ENCODE peak calls at places on chromosomes 11 and 22, in nine cellular contexts. One of them, this sample, is unnamed.

GRCh38 chr22:31345331-31346254 is 553 bp downstream of the PATZ1 start:
- DNase-seq in HTR-8/SVneo: peak; percentile 62
- DNase-seq in activated naive CD8-positive, alpha-beta T cell treated with anti-CD3 and anti-CD28 coated beads, Interleukin-2, amount 50 U/mL, for 24 hours: peak; percentile 90
- DNase-seq in left colon: peak; percentile 88
- DNase-seq in AG04449: no peak
- DNase-seq in NCI-H1694 treated with DMSO at 0.1 percent for 48 hours: peak; percentile 42
- DNase-seq in mucosa of descending colon: peak; percentile 88
- DNase-seq in T-helper 2 cell: peak; percentile 85
- DNase-seq in stimulated activated naive CD8-positive, alpha-beta T cell treated with anti-CD3 and anti-CD28 coated beads, Interleukin-15, amount 100 ng/mL, for 72 hours: peak; percentile 92
- DNase-seq in this sample: peak; percentile 7

GRCh38 chr11:16862733-16863132 is 124.3 kb downstream of the C11orf58 start:
- DNase-seq in HTR-8/SVneo: no peak
- DNase-seq in activated naive CD8-positive, alpha-beta T cell treated with anti-CD3 and anti-CD28 coated beads, Interleukin-2, amount 50 U/mL, for 24 hours: no peak
- DNase-seq in left colon: no peak
- DNase-seq in AG04449: no peak
- DNase-seq in NCI-H1694 treated with DMSO at 0.1 percent for 48 hours: no peak
- DNase-seq in mucosa of descending colon: no peak
- DNase-seq in T-helper 2 cell: no peak
- DNase-seq in stimulated activated naive CD8-positive, alpha-beta T cell treated with anti-CD3 and anti-CD28 coated beads, Interleukin-15, amount 100 ng/mL, for 72 hours: no peak
- DNase-seq in this sample: no peak

GRCh38 chr11:33551051-33551450 is 149.6 kb downstream of the C11orf91 start:
- DNase-seq in HTR-8/SVneo: no peak
- DNase-seq in activated naive CD8-positive, alpha-beta T cell treated with anti-CD3 and anti-CD28 coated beads, Interleukin-2, amount 50 U/mL, for 24 hours: no peak
- DNase-seq in left colon: no peak
- DNase-seq in AG04449: no peak
- DNase-seq in NCI-H1694 treated with DMSO at 0.1 percent for 48 hours: no peak
- DNase-seq in mucosa of descending colon: no peak
- DNase-seq in T-helper 2 cell: no peak
- DNase-seq in stimulated activated naive CD8-positive, alpha-beta T cell treated with anti-CD3 and anti-CD28 coated beads, Interleukin-15, amount 100 ng/mL, for 72 hours: no peak
- DNase-seq in this sample: no peak

GRCh38 chr22:24694971-24695928 is 79.3 kb downstream of the PIWIL3 start:
- DNase-seq in HTR-8/SVneo: no peak
- DNase-seq in activated naive CD8-positive, alpha-beta T cell treated with anti-CD3 and anti-CD28 coated beads, Interleukin-2, amount 50 U/mL, for 24 hours: no peak
- DNase-seq in left colon: peak; percentile 53
- DNase-seq in AG04449: no peak
- DNase-seq in NCI-H1694 treated with DMSO at 0.1 percent for 48 hours: no peak
- DNase-seq in mucosa of descending colon: peak; percentile 46
- DNase-seq in T-helper 2 cell: no peak
- DNase-seq in stimulated activated naive CD8-positive, alpha-beta T cell treated with anti-CD3 and anti-CD28 coated beads, Interleukin-15, amount 100 ng/mL, for 72 hours: no peak
- DNase-seq in this sample: no peak

GRCh38 chr11:35792148-35792845 is 129.7 kb downstream of the TRIM44 start:
- DNase-seq in HTR-8/SVneo: no peak
- DNase-seq in activated naive CD8-positive, alpha-beta T cell treated with anti-CD3 and anti-CD28 coated beads, Interleukin-2, amount 50 U/mL, for 24 hours: no peak
- DNase-seq in left colon: no peak
- DNase-seq in AG04449: no peak
- DNase-seq in NCI-H1694 treated with DMSO at 0.1 percent for 48 hours: peak; percentile 73
- DNase-seq in mucosa of descending colon: no peak
- DNase-seq in T-helper 2 cell: no peak
- DNase-seq in stimulated activated naive CD8-positive, alpha-beta T cell treated with anti-CD3 and anti-CD28 coated beads, Interleukin-15, amount 100 ng/mL, for 72 hours: no peak
- DNase-seq in this sample: peak; percentile 66

GRCh38 chr11:113184498-113184897 is 129.9 kb upstream of the TTC12 start:
- DNase-seq in HTR-8/SVneo: no peak
- DNase-seq in activated naive CD8-positive, alpha-beta T cell treated with anti-CD3 and anti-CD28 coated beads, Interleukin-2, amount 50 U/mL, for 24 hours: no peak
- DNase-seq in left colon: no peak
- DNase-seq in AG04449: peak; percentile 46
- DNase-seq in NCI-H1694 treated with DMSO at 0.1 percent for 48 hours: no peak
- DNase-seq in mucosa of descending colon: no peak
- DNase-seq in T-helper 2 cell: no peak
- DNase-seq in stimulated activated naive CD8-positive, alpha-beta T cell treated with anti-CD3 and anti-CD28 coated beads, Interleukin-15, amount 100 ng/mL, for 72 hours: no peak
- DNase-seq in this sample: no peak

GRCh38 chr11:64888761-64889511 is 10.5 kb upstream of the EHD1 start:
- DNase-seq in HTR-8/SVneo: no peak
- DNase-seq in activated naive CD8-positive, alpha-beta T cell treated with anti-CD3 and anti-CD28 coated beads, Interleukin-2, amount 50 U/mL, for 24 hours: no peak
- DNase-seq in left colon: peak; percentile 71
- DNase-seq in AG04449: no peak
- DNase-seq in NCI-H1694 treated with DMSO at 0.1 percent for 48 hours: no peak
- DNase-seq in mucosa of descending colon: peak; percentile 80
- DNase-seq in T-helper 2 cell: no peak
- DNase-seq in stimulated activated naive CD8-positive, alpha-beta T cell treated with anti-CD3 and anti-CD28 coated beads, Interleukin-15, amount 100 ng/mL, for 72 hours: no peak
- DNase-seq in this sample: no peak

GRCh38 chr11:34514050-34514449 is 456 bp upstream of the ELF5 start:
- DNase-seq in HTR-8/SVneo: no peak
- DNase-seq in activated naive CD8-positive, alpha-beta T cell treated with anti-CD3 and anti-CD28 coated beads, Interleukin-2, amount 50 U/mL, for 24 hours: no peak
- DNase-seq in left colon: no peak
- DNase-seq in AG04449: no peak
- DNase-seq in NCI-H1694 treated with DMSO at 0.1 percent for 48 hours: no peak
- DNase-seq in mucosa of descending colon: no peak
- DNase-seq in T-helper 2 cell: no peak
- DNase-seq in stimulated activated naive CD8-positive, alpha-beta T cell treated with anti-CD3 and anti-CD28 coated beads, Interleukin-15, amount 100 ng/mL, for 72 hours: no peak
- DNase-seq in this sample: no peak

GRCh38 chr11:48055292-48056132 is 75.2 kb downstream of the PTPRJ start:
- DNase-seq in HTR-8/SVneo: no peak
- DNase-seq in activated naive CD8-positive, alpha-beta T cell treated with anti-CD3 and anti-CD28 coated beads, Interleukin-2, amount 50 U/mL, for 24 hours: peak; percentile 65
- DNase-seq in left colon: peak; percentile 35
- DNase-seq in AG04449: no peak
- DNase-seq in NCI-H1694 treated with DMSO at 0.1 percent for 48 hours: no peak
- DNase-seq in mucosa of descending colon: peak; percentile 65
- DNase-seq in T-helper 2 cell: peak; percentile 48
- DNase-seq in stimulated activated naive CD8-positive, alpha-beta T cell treated with anti-CD3 and anti-CD28 coated beads, Interleukin-15, amount 100 ng/mL, for 72 hours: peak; percentile 59
- DNase-seq in this sample: no peak

GRCh38 chr11:35619754-35620640 is 1.7 kb downstream of the FJX1 start:
- DNase-seq in HTR-8/SVneo: peak; percentile 37
- DNase-seq in activated naive CD8-positive, alpha-beta T cell treated with anti-CD3 and anti-CD28 coated beads, Interleukin-2, amount 50 U/mL, for 24 hours: peak; percentile 19
- DNase-seq in left colon: peak; percentile 22
- DNase-seq in AG04449: no peak
- DNase-seq in NCI-H1694 treated with DMSO at 0.1 percent for 48 hours: peak; percentile 44
- DNase-seq in mucosa of descending colon: no peak
- DNase-seq in T-helper 2 cell: no peak
- DNase-seq in stimulated activated naive CD8-positive, alpha-beta T cell treated with anti-CD3 and anti-CD28 coated beads, Interleukin-15, amount 100 ng/mL, for 72 hours: no peak
- DNase-seq in this sample: no peak

GRCh38 chr11:57637626-57638004 is 12.1 kb downstream of the YPEL4 start:
- DNase-seq in HTR-8/SVneo: peak; percentile 65
- DNase-seq in activated naive CD8-positive, alpha-beta T cell treated with anti-CD3 and anti-CD28 coated beads, Interleukin-2, amount 50 U/mL, for 24 hours: no peak
- DNase-seq in left colon: no peak
- DNase-seq in AG04449: no peak
- DNase-seq in NCI-H1694 treated with DMSO at 0.1 percent for 48 hours: no peak
- DNase-seq in mucosa of descending colon: no peak
- DNase-seq in T-helper 2 cell: no peak
- DNase-seq in stimulated activated naive CD8-positive, alpha-beta T cell treated with anti-CD3 and anti-CD28 coated beads, Interleukin-15, amount 100 ng/mL, for 72 hours: no peak
- DNase-seq in this sample: no peak

GRCh38 chr11:66280428-66280827 is 2.5 kb downstream of the CNIH2 start:
- DNase-seq in HTR-8/SVneo: no peak
- DNase-seq in activated naive CD8-positive, alpha-beta T cell treated with anti-CD3 and anti-CD28 coated beads, Interleukin-2, amount 50 U/mL, for 24 hours: no peak
- DNase-seq in left colon: no peak
- DNase-seq in AG04449: no peak
- DNase-seq in NCI-H1694 treated with DMSO at 0.1 percent for 48 hours: peak; percentile 53
- DNase-seq in mucosa of descending colon: no peak
- DNase-seq in T-helper 2 cell: no peak
- DNase-seq in stimulated activated naive CD8-positive, alpha-beta T cell treated with anti-CD3 and anti-CD28 coated beads, Interleukin-15, amount 100 ng/mL, for 72 hours: no peak
- DNase-seq in this sample: no peak

GRCh38 chr11:22634897-22635629 is 9.4 kb upstream of the FANCF start:
- DNase-seq in HTR-8/SVneo: no peak
- DNase-seq in activated naive CD8-positive, alpha-beta T cell treated with anti-CD3 and anti-CD28 coated beads, Interleukin-2, amount 50 U/mL, for 24 hours: no peak
- DNase-seq in left colon: peak; percentile 42
- DNase-seq in AG04449: no peak
- DNase-seq in NCI-H1694 treated with DMSO at 0.1 percent for 48 hours: no peak
- DNase-seq in mucosa of descending colon: peak; percentile 33
- DNase-seq in T-helper 2 cell: no peak
- DNase-seq in stimulated activated naive CD8-positive, alpha-beta T cell treated with anti-CD3 and anti-CD28 coated beads, Interleukin-15, amount 100 ng/mL, for 72 hours: no peak
- DNase-seq in this sample: peak; percentile 45

GRCh38 chr11:29320196-29320595 is 696.6 kb downstream of the KCNA4 start:
- DNase-seq in HTR-8/SVneo: no peak
- DNase-seq in activated naive CD8-positive, alpha-beta T cell treated with anti-CD3 and anti-CD28 coated beads, Interleukin-2, amount 50 U/mL, for 24 hours: no peak
- DNase-seq in left colon: no peak
- DNase-seq in AG04449: no peak
- DNase-seq in NCI-H1694 treated with DMSO at 0.1 percent for 48 hours: no peak
- DNase-seq in mucosa of descending colon: no peak
- DNase-seq in T-helper 2 cell: no peak
- DNase-seq in stimulated activated naive CD8-positive, alpha-beta T cell treated with anti-CD3 and anti-CD28 coated beads, Interleukin-15, amount 100 ng/mL, for 72 hours: no peak
- DNase-seq in this sample: no peak

GRCh38 chr11:100687630-100688395 is 725 bp downstream of the ARHGAP42 start:
- DNase-seq in HTR-8/SVneo: peak; percentile 87
- DNase-seq in activated naive CD8-positive, alpha-beta T cell treated with anti-CD3 and anti-CD28 coated beads, Interleukin-2, amount 50 U/mL, for 24 hours: peak; percentile 34
- DNase-seq in left colon: peak; percentile 51
- DNase-seq in AG04449: no peak
- DNase-seq in NCI-H1694 treated with DMSO at 0.1 percent for 48 hours: peak; percentile 16
- DNase-seq in mucosa of descending colon: peak; percentile 69
- DNase-seq in T-helper 2 cell: no peak
- DNase-seq in stimulated activated naive CD8-positive, alpha-beta T cell treated with anti-CD3 and anti-CD28 coated beads, Interleukin-15, amount 100 ng/mL, for 72 hours: peak; percentile 13
- DNase-seq in this sample: peak; percentile 54

GRCh38 chr11:63811522-63811921 is 1.7 kb upstream of the SPINDOC start:
- DNase-seq in HTR-8/SVneo: no peak
- DNase-seq in activated naive CD8-positive, alpha-beta T cell treated with anti-CD3 and anti-CD28 coated beads, Interleukin-2, amount 50 U/mL, for 24 hours: no peak
- DNase-seq in left colon: no peak
- DNase-seq in AG04449: no peak
- DNase-seq in NCI-H1694 treated with DMSO at 0.1 percent for 48 hours: no peak
- DNase-seq in mucosa of descending colon: no peak
- DNase-seq in T-helper 2 cell: no peak
- DNase-seq in stimulated activated naive CD8-positive, alpha-beta T cell treated with anti-CD3 and anti-CD28 coated beads, Interleukin-15, amount 100 ng/mL, for 72 hours: no peak
- DNase-seq in this sample: no peak

GRCh38 chr11:32434387-32435151 is 770 bp downstream of the WT1 start:
- DNase-seq in HTR-8/SVneo: peak; percentile 62
- DNase-seq in activated naive CD8-positive, alpha-beta T cell treated with anti-CD3 and anti-CD28 coated beads, Interleukin-2, amount 50 U/mL, for 24 hours: peak; percentile 5
- DNase-seq in left colon: no peak
- DNase-seq in AG04449: no peak
- DNase-seq in NCI-H1694 treated with DMSO at 0.1 percent for 48 hours: no peak
- DNase-seq in mucosa of descending colon: no peak
- DNase-seq in T-helper 2 cell: no peak
- DNase-seq in stimulated activated naive CD8-positive, alpha-beta T cell treated with anti-CD3 and anti-CD28 coated beads, Interleukin-15, amount 100 ng/mL, for 72 hours: no peak
- DNase-seq in this sample: no peak

GRCh38 chr11:66330931-66331330 is 5.3 kb downstream of the RIN1 start:
- DNase-seq in HTR-8/SVneo: no peak
- DNase-seq in activated naive CD8-positive, alpha-beta T cell treated with anti-CD3 and anti-CD28 coated beads, Interleukin-2, amount 50 U/mL, for 24 hours: no peak
- DNase-seq in left colon: no peak
- DNase-seq in AG04449: no peak
- DNase-seq in NCI-H1694 treated with DMSO at 0.1 percent for 48 hours: no peak
- DNase-seq in mucosa of descending colon: no peak
- DNase-seq in T-helper 2 cell: no peak
- DNase-seq in stimulated activated naive CD8-positive, alpha-beta T cell treated with anti-CD3 and anti-CD28 coated beads, Interleukin-15, amount 100 ng/mL, for 72 hours: no peak
- DNase-seq in this sample: no peak

GRCh38 chr11:125327494-125328130 is 163.1 kb downstream of the PKNOX2 start:
- DNase-seq in HTR-8/SVneo: no peak
- DNase-seq in activated naive CD8-positive, alpha-beta T cell treated with anti-CD3 and anti-CD28 coated beads, Interleukin-2, amount 50 U/mL, for 24 hours: no peak
- DNase-seq in left colon: no peak
- DNase-seq in AG04449: no peak
- DNase-seq in NCI-H1694 treated with DMSO at 0.1 percent for 48 hours: no peak
- DNase-seq in mucosa of descending colon: no peak
- DNase-seq in T-helper 2 cell: no peak
- DNase-seq in stimulated activated naive CD8-positive, alpha-beta T cell treated with anti-CD3 and anti-CD28 coated beads, Interleukin-15, amount 100 ng/mL, for 72 hours: no peak
- DNase-seq in this sample: no peak